ENCODE peak calls at places on chromosomes 2 and 18, in four cellular contexts. One of them, this sample, is unnamed.

GRCh38 chr2:95062716-95063400 is 37.4 kb downstream of the MAL start:
- DNase-seq in putamen: no peak
- DNase-seq in fibroblast of lung: no peak
- DNase-seq in cardiac septum: no peak
- DNase-seq in this sample: no peak

GRCh38 chr2:111632661-111633060 is 251.3 kb downstream of the ANAPC1 start:
- DNase-seq in putamen: no peak
- DNase-seq in fibroblast of lung: no peak
- DNase-seq in cardiac septum: no peak
- DNase-seq in this sample: no peak

GRCh38 chr2:197273485-197273884 is 37.1 kb downstream of the ANKRD44 start:
- DNase-seq in putamen: no peak
- DNase-seq in fibroblast of lung: peak; percentile 26
- DNase-seq in cardiac septum: no peak
- DNase-seq in this sample: no peak

GRCh38 chr2:146837857-146838256 is 1007.0 kb upstream of the ACVR2A start:
- DNase-seq in putamen: no peak
- DNase-seq in fibroblast of lung: peak; percentile 28
- DNase-seq in cardiac septum: no peak
- DNase-seq in this sample: no peak

GRCh38 chr18:36354989-36355388 is 57.5 kb downstream of the FHOD3 start:
- DNase-seq in putamen: no peak
- DNase-seq in fibroblast of lung: peak; percentile 78
- DNase-seq in cardiac septum: no peak
- DNase-seq in this sample: no peak

GRCh38 chr2:101693991-101694588 is 3.4 kb upstream of the MAP4K4 start:
- DNase-seq in putamen: no peak
- DNase-seq in fibroblast of lung: no peak
- DNase-seq in cardiac septum: no peak
- DNase-seq in this sample: no peak

GRCh38 chr2:66477125-66477842 is 42.4 kb downstream of the MEIS1 start:
- DNase-seq in putamen: no peak
- DNase-seq in fibroblast of lung: peak; percentile 36
- DNase-seq in cardiac septum: no peak
- DNase-seq in this sample: no peak

GRCh38 chr2:139359818-139360217 is 579.6 kb upstream of the NXPH2 start:
- DNase-seq in putamen: no peak
- DNase-seq in fibroblast of lung: no peak
- DNase-seq in cardiac septum: no peak
- DNase-seq in this sample: no peak

GRCh38 chr2:202700075-202700901 is 65.5 kb downstream of the FAM117B start:
- DNase-seq in putamen: no peak
- DNase-seq in fibroblast of lung: no peak
- DNase-seq in cardiac septum: no peak
- DNase-seq in this sample: no peak

GRCh38 chr2:59888015-59888414 is 665.4 kb downstream of the BCL11A start:
- DNase-seq in putamen: no peak
- DNase-seq in fibroblast of lung: no peak
- DNase-seq in cardiac septum: no peak
- DNase-seq in this sample: no peak

GRCh38 chr2:218727502-218728165 is 17.0 kb downstream of the TTLL4 start:
- DNase-seq in putamen: no peak
- DNase-seq in fibroblast of lung: no peak
- DNase-seq in cardiac septum: no peak
- DNase-seq in this sample: no peak

GRCh38 chr18:62844850-62845643 is 129.7 kb downstream of the PHLPP1 start:
- DNase-seq in putamen: no peak
- DNase-seq in fibroblast of lung: no peak
- DNase-seq in cardiac septum: no peak
- DNase-seq in this sample: no peak

GRCh38 chr18:31112804-31113203 is 10.6 kb upstream of the DSC2 start:
- DNase-seq in putamen: no peak
- DNase-seq in fibroblast of lung: no peak
- DNase-seq in cardiac septum: no peak
- DNase-seq in this sample: no peak

GRCh38 chr2:36507408-36507812 is 90.6 kb downstream of the FEZ2 start:
- DNase-seq in putamen: peak; percentile 45
- DNase-seq in fibroblast of lung: peak; percentile 57
- DNase-seq in cardiac septum: no peak
- DNase-seq in this sample: peak; percentile 27

GRCh38 chr2:40101076-40101688 is 322.1 kb upstream of the THUMPD2 start:
- DNase-seq in putamen: no peak
- DNase-seq in fibroblast of lung: peak; percentile 95
- DNase-seq in cardiac septum: no peak
- DNase-seq in this sample: no peak

This sample was measured in pulmonary artery endothelial cell.